ENCODE peak calls at places on chromosomes 5 and 9, in six cellular contexts. O is frontal cortex; U is stimulated activated CD8-positive, alpha-beta memory T cell treated with anti-CD3 and anti-CD28 coated beads, Interleukin-15, amount 100 ng/mL, for 24 hours; K is NCI-H1417; C is HuH-7.5; F is small intestine. E is an unnamed sample.

GRCh38 chr5:2560435-2560834 is 191.0 kb downstream of the IRX2 start:
- DNase-seq in O (no peak), U (no peak), K (no peak), C (no peak), F (no peak), E (no peak)

GRCh38 chr9:110114086-110114887 is 93.7 kb downstream of the C9orf152 start:
- DNase-seq in O (no peak), U (no peak), K (no peak), C (no peak), F (no peak), E (no peak)

GRCh38 chr5:3356016-3356415 is 239.6 kb upstream of the IRX1 start:
- DNase-seq in O (no peak), U (no peak), K (no peak), C (no peak), F (no peak), E (no peak)

GRCh38 chr9:36833954-36834353 is 200.1 kb downstream of the PAX5 start:
- DNase-seq in O (no peak), U (no peak), K (peak), C (no peak), F (no peak), E (no peak)

GRCh38 chr5:77773734-77774280 is 2.3 kb downstream of the TBCA start:
- DNase-seq in O (no peak), U (no peak), K (no peak), C (no peak), F (no peak), E (no peak)

GRCh38 chr9:124327488-124327887 is 69.7 kb downstream of the NEK6 start:
- DNase-seq in O (no peak), U (no peak), K (no peak), C (no peak), F (no peak), E (no peak)

GRCh38 chr5:128216860-128217531 is 133.4 kb downstream of the SLC12A2 start:
- DNase-seq in O (no peak), U (no peak), K (no peak), C (no peak), F (no peak), E (no peak)

GRCh38 chr9:107931071-107931715 is 441.6 kb upstream of the KLF4 start:
- DNase-seq in O (no peak), U (no peak), K (no peak), C (no peak), F (peak), E (no peak)

GRCh38 chr5:54049963-54050362 is 260.4 kb downstream of the ARL15 start:
- DNase-seq in O (no peak), U (no peak), K (no peak), C (no peak), F (no peak), E (no peak)

E was measured in prostate gland.